ENCODE peak calls at places on chromosomes 13 and 19, in eight cellular contexts. C is fibroblast of mammary gland, K is activated T-cell treated with anti-CD3 and anti-CD28 coated beads for 24 hours, E is type B pancreatic cell, I is EL, R is RWPE1, W is AG09319, Z is AG08396. N is an unnamed sample.

GRCh38 chr19:5932146-5932545 is 18.1 kb downstream of the CAPS start:
- DNase-seq in Z (no peak), R (no peak), C (no peak), I (no peak), E (no peak), K (no peak), W (no peak), N (no peak)

GRCh38 chr13:102873653-102874052 is 27.8 kb downstream of the ERCC5 start:
- DNase-seq in E (no peak), Z (no peak), R (peak; percentile 41), I (no peak), W (no peak), C (peak; percentile 61), K (no peak), N (no peak)

GRCh38 chr13:36763322-36763721 is 55.7 kb upstream of the RFXAP start:
- DNase-seq in E (no peak), R (no peak), Z (no peak), C (no peak), W (no peak), K (no peak), I (no peak), N (no peak)

GRCh38 chr13:30113531-30113930 is 193.8 kb downstream of the KATNAL1 start:
- DNase-seq in W (no peak), C (no peak), K (no peak), I (no peak), R (no peak), Z (no peak), E (no peak), N (no peak)

GRCh38 chr19:35135389-35135909 is 590 bp upstream of the LGI4 start:
- DNase-seq in Z (peak; percentile 90), C (peak; percentile 61), K (peak; percentile 48), E (peak; percentile 84), R (peak; percentile 77), I (peak; percentile 57), W (no peak), N (peak; percentile 69)

GRCh38 chr19:18832331-18833140 is 777 bp downstream of the UPF1 start:
- DNase-seq in K (no peak), E (peak; percentile 68), Z (no peak), C (peak; percentile 27), R (peak; percentile 45), I (peak; percentile 38), W (no peak), N (peak; percentile 34)

GRCh38 chr13:71602327-71602726 is 264.7 kb downstream of the DACH1 start:
- DNase-seq in K (no peak), E (no peak), R (no peak), W (no peak), C (no peak), I (no peak), Z (no peak), N (no peak)

GRCh38 chr13:93794197-93794885 is 567.7 kb downstream of the GPC6 start:
- DNase-seq in K (peak; percentile 52), I (no peak), R (no peak), E (no peak), W (no peak), Z (no peak), C (peak; percentile 16), N (no peak)

GRCh38 chr13:95191821-95192220 is 109.4 kb downstream of the ABCC4 start:
- DNase-seq in W (peak; percentile 41), E (peak; percentile 84), R (peak; percentile 55), K (peak; percentile 50), Z (peak; percentile 78), C (peak; percentile 77), I (peak; percentile 70), N (peak; percentile 67)

GRCh38 chr13:20801704-20802103 is 27.9 kb upstream of the EEF1AKMT1 start:
- DNase-seq in W (no peak), E (no peak), C (no peak), K (no peak), Z (no peak), I (peak; percentile 8), R (no peak), N (no peak)

GRCh38 chr19:19404879-19405860 is at the start of gene GATAD2A:
- DNase-seq in K (peak; percentile 88), E (peak; percentile 96), I (peak; percentile 93), Z (peak; percentile 95), W (peak; percentile 91), C (peak; percentile 94), R (peak; percentile 85), N (peak; percentile 88)

GRCh38 chr19:47032171-47032811 is 12.7 kb downstream of the NPAS1 start:
- DNase-seq in R (peak; percentile 71), K (peak; percentile 50), W (no peak), I (no peak), C (no peak), E (no peak), Z (peak; percentile 62), N (no peak)

GRCh38 chr13:33758113-33758512 is 59.8 kb upstream of the RFC3 start:
- DNase-seq in W (no peak), E (no peak), R (no peak), Z (no peak), C (no peak), K (no peak), I (no peak), N (no peak)

GRCh38 chr19:3275068-3275582 is 50.7 kb downstream of the CELF5 start:
- DNase-seq in R (no peak), E (no peak), I (no peak), K (peak; percentile 8), W (no peak), C (no peak), Z (peak; percentile 70), N (peak; percentile 15)

GRCh38 chr13:43804461-43805070 is 17.8 kb upstream of the ENOX1 start:
- DNase-seq in K (no peak), W (no peak), I (peak; percentile 75), R (peak; percentile 46), E (no peak), Z (peak; percentile 28), C (peak; percentile 89), N (no peak)

GRCh38 chr19:29663861-29664752 is 1.2 kb upstream of the PLEKHF1 start:
- DNase-seq in K (no peak), C (no peak), Z (no peak), R (no peak), I (peak; percentile 48), E (no peak), W (no peak), N (no peak)

GRCh38 chr13:41222259-41222852 is 28.0 kb upstream of the KBTBD7 start:
- DNase-seq in R (peak; percentile 69), E (no peak), C (peak; percentile 64), K (peak; percentile 39), W (no peak), Z (peak; percentile 35), I (peak; percentile 63), N (peak; percentile 43)

GRCh38 chr13:46684287-46685001 is 112.5 kb downstream of the ESD start:
- DNase-seq in K (no peak), Z (no peak), I (peak; percentile 41), R (no peak), C (no peak), E (no peak), W (no peak), N (no peak)

GRCh38 chr13:74201530-74201929 is 67.3 kb upstream of the KLF12 start:
- DNase-seq in W (no peak), K (no peak), E (no peak), C (no peak), I (no peak), R (no peak), Z (no peak), N (no peak)

GRCh38 chr13:24693862-24694471 is 13.8 kb downstream of the ATP12A start:
- DNase-seq in K (peak; percentile 31), C (peak; percentile 60), I (peak; percentile 45), W (no peak), R (peak; percentile 78), E (no peak), Z (peak; percentile 73), N (peak; percentile 21)

GRCh38 chr19:58047672-58048071 is 11.4 kb upstream of the ZNF135 start:
- DNase-seq in W (no peak), R (no peak), C (no peak), I (no peak), E (no peak), Z (no peak), K (no peak), N (no peak)

GRCh38 chr19:41064974-41065569 is 23.2 kb upstream of the CYP2A13 start:
- DNase-seq in C (peak; percentile 34), K (no peak), R (peak; percentile 32), Z (peak; percentile 57), W (no peak), I (peak; percentile 40), E (no peak), N (no peak)

GRCh38 chr13:47114030-47114429 is 217.2 kb upstream of the HTR2A start:
- DNase-seq in E (no peak), I (peak; percentile 84), Z (peak; percentile 62), R (peak; percentile 12), K (no peak), C (peak; percentile 86), W (no peak), N (no peak)

GRCh38 chr19:35240322-35240721 is 8.5 kb upstream of the LSR start:
- DNase-seq in K (no peak), W (no peak), I (no peak), Z (no peak), R (no peak), C (no peak), E (no peak), N (no peak)